ENCODE peak calls at places on chromosomes 2 and 18, in six cellular contexts. D is A549; B is CD8-positive, alpha-beta T cell; J is psoas muscle; G is upper lobe of right lung; T is iPS DF 6.9. C is an unnamed sample. For H3K4me1, the result is how much of the 10 kb centered on the place peaks cover.

GRCh38 chr2:107393516-107393915 is 433.2 kb upstream of the RGPD4 start:
- DNase-seq in T (no peak), D (no peak), B (no peak), G (no peak), J (no peak), C (no peak)

GRCh38 chr2:127598711-127599110 is 47.2 kb upstream of the GPR17 start:
- DNase-seq in T (no peak), B (no peak), J (no peak), D (no peak), G (no peak), C (no peak)

GRCh38 chr2:34188464-34188863 is 589.4 kb upstream of the FAM98A start:
- DNase-seq in D (no peak), B (no peak), J (no peak), G (no peak), T (no peak), C (no peak)

GRCh38 chr2:24708537-24709152 is 84.5 kb downstream of the PTRHD1 start:
- DNase-seq in G (no peak), D (peak), B (no peak), J (no peak), T (no peak), C (no peak)

GRCh38 chr18:76873311-76873710 is 51.0 kb downstream of the ZNF236 start:
- DNase-seq in T (no peak), J (no peak), G (no peak), B (no peak), D (no peak), C (no peak)

GRCh38 chr18:74040459-74041332 is 106.9 kb downstream of the FBXO15 start:
- DNase-seq in D (peak), G (peak), J (no peak), T (no peak), B (peak), C (peak)

GRCh38 chr18:64119916-64120315 is 29.0 kb downstream of the LINC00305 start:
- DNase-seq in D (peak), J (no peak), G (no peak), B (no peak), T (no peak), C (no peak)

GRCh38 chr2:98487806-98488189 is 43.1 kb downstream of the INPP4A start:
- DNase-seq in J (no peak), D (peak), T (peak), G (no peak), B (peak), C (no peak)

GRCh38 chr2:134718956-134719814 is at the start of gene TMEM163:
- DNase-seq in B (peak), G (peak), T (no peak), D (no peak), J (peak), C (peak)

GRCh38 chr2:98749053-98749450 is 18.1 kb upstream of the MGAT4A start:
- DNase-seq in T (no peak), B (no peak), J (no peak), D (no peak), G (no peak), C (no peak)

GRCh38 chr2:166972418-166972817 is 84.1 kb downstream of the XIRP2 start:
- DNase-seq in G (no peak), D (no peak), B (no peak), T (no peak), J (no peak), C (no peak)

GRCh38 chr2:9693138-9693520 is 62.3 kb upstream of the YWHAQ start:
- DNase-seq in G (no peak), J (peak), T (no peak), B (no peak), D (no peak), C (no peak)

GRCh38 chr2:127071901-127072328 is 35.0 kb downstream of the BIN1 start:
- DNase-seq in T (no peak), D (no peak), J (peak), B (no peak), G (no peak), C (no peak)

GRCh38 chr2:137910641-137911040 is 53.6 kb upstream of the HNMT start:
- DNase-seq in B (no peak), D (peak), J (no peak), T (no peak), G (no peak), C (no peak)

GRCh38 chr2:147910990-147911473 is 66.2 kb downstream of the ACVR2A start:
- DNase-seq in J (no peak), G (no peak), D (peak), T (peak), B (no peak), C (no peak)

GRCh38 chr18:21663615-21664014 is 41.0 kb downstream of the ABHD3 start:
- DNase-seq in T (no peak), D (peak), B (no peak), J (peak), G (no peak), C (no peak)

GRCh38 chr2:236714061-236714460 is 144.4 kb downstream of the ACKR3 start:
- DNase-seq in B (no peak), G (no peak), D (peak), T (no peak), J (no peak), C (no peak)

GRCh38 chr2:174300114-174300513 is 34.6 kb upstream of the SP9 start:
- DNase-seq in J (no peak), B (no peak), G (no peak), T (no peak), D (no peak), C (no peak)

GRCh38 chr18:22377769-22378168 is 39.9 kb downstream of the CTAGE1 start:
- DNase-seq in T (no peak), D (no peak), J (no peak), B (no peak), G (no peak), C (no peak)

GRCh38 chr2:211957799-211958198 is 580.8 kb downstream of the ERBB4 start:
- DNase-seq in B (no peak), J (no peak), D (no peak), G (no peak), T (no peak), C (no peak)

GRCh38 chr2:232133078-232133477 is 171.6 kb downstream of the DIS3L2 start:
- DNase-seq in T (no peak), G (no peak), B (no peak), D (peak), J (no peak), C (no peak)

GRCh38 chr2:222835142-222835822 is 25.6 kb upstream of the ACSL3 start:
- DNase-seq in G (no peak), B (no peak), T (no peak), J (no peak), D (no peak), C (no peak)

GRCh38 chr2:101341421-101341820 is 32.9 kb upstream of the RNF149 start:
- DNase-seq in J (no peak), T (no peak), B (no peak), G (no peak), D (no peak), C (peak)

GRCh38 chr2:774436-774835 is 97.2 kb upstream of the TMEM18 start:
- DNase-seq in D (no peak), B (no peak), T (peak), J (no peak), G (no peak), C (no peak)

GRCh38 chr2:32715981-32716380 is 88.1 kb downstream of the TTC27 start:
- DNase-seq in B (no peak), D (no peak), G (no peak), T (no peak), J (no peak), C (no peak)

GRCh38 chr18:35334821-35335220 is 9.4 kb downstream of the ZNF24 start:
- DNase-seq in B (no peak), D (no peak), J (no peak), G (no peak), T (no peak), C (no peak)

GRCh38 chr2:120596191-120596781 is 139.4 kb upstream of the GLI2 start:
- DNase-seq in J (peak), G (peak), D (no peak), T (no peak), B (no peak), C (peak)

DNA sequence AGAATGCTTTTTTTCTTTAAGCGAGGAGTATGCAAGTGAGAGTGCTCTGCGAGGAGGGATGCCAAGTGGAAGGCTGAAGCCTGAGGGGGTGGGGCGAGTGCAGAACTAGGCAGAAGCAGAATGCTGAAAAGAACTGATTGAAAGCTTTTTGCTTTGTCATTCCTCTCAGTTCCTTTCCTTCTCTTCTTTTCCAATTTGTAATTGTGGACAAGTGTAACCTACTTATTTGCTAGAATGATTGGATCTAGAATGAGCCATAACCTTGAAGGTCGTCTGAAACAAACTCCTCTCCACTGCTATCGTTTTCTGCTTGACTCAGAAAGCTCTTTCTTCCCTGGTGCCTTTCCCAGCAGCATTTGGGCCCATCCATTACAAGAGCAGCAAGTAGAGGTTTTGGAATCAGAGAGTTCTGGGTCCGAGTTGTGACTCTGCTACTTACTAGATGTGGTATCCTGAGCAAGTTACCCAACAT is 115.3 kb downstream of the METTL8 start:
- DNase-seq in B (no peak), G (no peak), J (no peak), D (no peak), T (no peak), C (no peak)
- H3K4me1 ChIP-seq in B (under half), G (under half), J (under half), D (under half), T (under half), C (under half)

GRCh38 chr2:170503563-170503962 is 211.6 kb upstream of the SP5 start:
- DNase-seq in G (no peak), T (no peak), J (no peak), B (no peak), D (no peak), C (no peak)
- H3K4me3 ChIP-seq in G (no peak), T (no peak), J (no peak), B (no peak), D (no peak), C (no peak)

DNA sequence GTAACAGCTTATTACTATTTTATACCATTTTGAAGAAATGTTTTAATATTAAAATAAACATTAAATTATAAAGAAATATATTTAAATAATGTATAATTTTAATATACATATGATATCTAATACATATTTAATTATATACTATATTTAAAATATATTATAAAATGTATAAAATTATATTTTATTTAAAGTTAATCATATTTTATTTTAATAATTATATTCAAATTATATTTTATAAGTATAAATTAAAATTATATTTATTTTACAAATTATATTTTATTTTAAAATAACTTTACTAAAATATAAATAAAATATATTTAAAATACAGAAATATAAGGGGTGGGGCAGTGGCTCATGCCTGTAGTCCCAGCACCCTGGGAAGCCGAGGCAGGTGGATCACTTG is 2.1 kb downstream of the CRYGD start:
- DNase-seq in T (no peak), B (no peak), D (no peak), J (no peak), G (no peak), C (no peak)
- H3K27ac ChIP-seq in T (no peak), B (no peak), D (no peak), J (no peak), G (no peak), C (no peak)

DNA sequence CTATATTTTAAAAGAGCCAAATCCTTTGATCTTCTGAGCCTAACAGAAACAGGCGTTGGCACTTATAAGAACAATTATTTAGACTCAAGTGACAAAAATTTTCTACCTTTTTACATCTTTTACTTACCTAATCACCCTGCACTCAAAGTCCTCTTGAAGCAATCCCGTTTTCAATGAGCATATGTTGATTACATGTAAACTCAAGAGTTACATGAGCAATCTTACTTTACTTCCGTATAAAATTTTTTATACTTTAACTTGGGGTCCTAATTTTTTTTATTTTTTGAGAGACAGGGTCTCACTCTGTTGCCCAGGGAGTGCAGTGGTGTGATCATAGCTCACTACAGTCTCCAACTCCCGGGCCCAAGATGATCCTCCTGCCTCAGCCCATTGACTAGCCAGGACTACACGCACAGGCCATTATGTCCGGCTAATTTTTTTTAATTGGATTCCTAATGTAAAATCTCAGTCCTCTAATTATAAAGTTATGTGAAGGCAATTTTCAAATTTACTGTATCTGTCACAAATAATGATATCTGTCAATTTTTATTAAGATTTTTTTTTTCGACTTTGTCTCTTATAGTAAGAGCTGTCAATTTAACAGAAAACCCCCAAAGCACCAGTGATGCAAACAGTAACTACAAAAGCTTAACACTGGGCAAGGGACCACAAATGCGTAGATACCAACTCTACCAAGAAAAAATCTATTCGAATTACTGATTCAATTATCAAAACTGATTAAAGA is 19.1 kb upstream of the STPG4 start:
- DNase-seq in T (no peak), J (no peak), B (no peak), D (no peak), G (no peak), C (no peak)
- H3K4me1 ChIP-seq in T (under half), J (under half), B (half or more), D (half or more), G (half or more), C (half or more)

GRCh38 chr2:53093355-53093754 is 674.2 kb upstream of the CHAC2 start:
- DNase-seq in G (no peak), B (no peak), T (no peak), J (no peak), D (no peak), C (no peak)

GRCh38 chr2:53095227-53095626 is 672.4 kb upstream of the CHAC2 start:
- DNase-seq in D (no peak), B (no peak), G (no peak), T (no peak), J (no peak), C (no peak)

GRCh38 chr2:53095664-53096063 is 671.9 kb upstream of the CHAC2 start:
- DNase-seq in T (no peak), G (no peak), J (no peak), B (no peak), D (no peak), C (no peak)

GRCh38 chr2:53098323-53099073 is 669.1 kb upstream of the CHAC2 start:
- DNase-seq in D (peak), T (no peak), G (no peak), J (no peak), B (no peak), C (no peak)

GRCh38 chr2:53096346-53096745 is 671.3 kb upstream of the CHAC2 start:
- DNase-seq in J (no peak), G (no peak), B (no peak), D (no peak), T (no peak), C (no peak)
- H3K4me3 ChIP-seq in J (no peak), G (no peak), B (no peak), D (no peak), T (no peak), C (no peak)

DNA sequence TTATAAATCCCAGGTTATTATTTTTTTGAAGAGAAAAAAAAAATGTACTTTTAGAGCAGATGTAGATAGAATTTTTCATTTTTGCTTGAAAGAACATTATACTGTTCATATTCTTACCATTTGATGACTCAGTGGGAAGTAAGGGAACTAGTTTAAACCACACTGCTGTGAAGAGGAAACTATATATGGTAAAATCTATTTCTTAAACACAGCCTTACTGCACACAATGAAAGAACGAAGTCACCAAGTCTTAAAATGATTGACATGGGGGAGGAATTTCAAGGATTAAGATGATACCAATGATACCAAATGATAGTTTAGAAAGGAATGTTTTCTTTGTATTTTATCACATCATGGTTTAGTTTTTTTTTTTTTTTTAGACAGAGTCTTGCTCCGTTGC is 5.0 kb downstream of the ACTR2 start:
- DNase-seq in G (no peak), B (no peak), D (peak), T (no peak), J (no peak), C (no peak)
- H3K27ac ChIP-seq in G (no peak), B (no peak), D (no peak), T (no peak), J (no peak), C (no peak)

C was measured in lower lobe of right lung.